ENCODE peak calls at places on chromosomes 5 and 9, in five cellular contexts. N is IMR-90, C is A549, Q is GM12891, M is ovary. K is an unnamed sample.

GRCh38 chr5:171920765-171921391 is 85.6 kb downstream of the FBXW11 start:
- DNase-seq in N (no peak), C (no peak), Q (no peak), M (no peak), K (no peak)

GRCh38 chr9:116953271-116953670 is 266.2 kb downstream of the TRIM32 start:
- DNase-seq in N (no peak), C (no peak), Q (no peak), M (no peak), K (no peak)

GRCh38 chr5:102554728-102555127 is 55.9 kb upstream of the SLCO6A1 start:
- DNase-seq in N (no peak), C (no peak), Q (no peak), M (no peak), K (no peak)

GRCh38 chr5:104187656-104188055 is 625.1 kb upstream of the NUDT12 start:
- DNase-seq in N (no peak), C (no peak), Q (no peak), M (no peak), K (no peak)

GRCh38 chr5:74464512-74465209 is 175.9 kb downstream of the ENC1 start:
- DNase-seq in N (peak; percentile 2), C (no peak), Q (no peak), M (no peak), K (no peak)

GRCh38 chr9:95078934-95079333 is 238.6 kb downstream of the FANCC start:
- DNase-seq in N (no peak), C (no peak), Q (no peak), M (no peak), K (no peak)

GRCh38 chr5:110790673-110791072 is 51.9 kb downstream of the SLC25A46 start:
- DNase-seq in N (peak; percentile 82), C (peak; percentile 11), Q (no peak), M (no peak), K (no peak)

GRCh38 chr5:61329729-61330128 is 2.3 kb upstream of the ZSWIM6 start:
- DNase-seq in N (peak; percentile 67), C (no peak), Q (no peak), M (no peak), K (peak; percentile 24)

GRCh38 chr5:141330299-141331080 is at the start of gene PCDHGA1:
- DNase-seq in N (peak; percentile 75), C (peak; percentile 74), Q (no peak), M (no peak), K (no peak)

GRCh38 chr5:1243487-1244152 is 18.4 kb downstream of the SLC6A18 start:
- DNase-seq in N (no peak), C (no peak), Q (no peak), M (no peak), K (no peak)

GRCh38 chr9:13971910-13972655 is 341.9 kb downstream of the NFIB start:
- DNase-seq in N (no peak), C (no peak), Q (no peak), M (no peak), K (no peak)

GRCh38 chr9:105132576-105132975 is 111.9 kb upstream of the SLC44A1 start:
- DNase-seq in N (peak; percentile 95), C (peak; percentile 72), Q (no peak), M (no peak), K (no peak)

GRCh38 chr9:131755541-131756198 is 15.8 kb upstream of the RAPGEF1 start:
- DNase-seq in N (peak; percentile 73), C (peak; percentile 81), Q (no peak), M (peak; percentile 34), K (peak; percentile 82)

GRCh38 chr9:97327562-97327961 is 20.1 kb downstream of the CCDC180 start:
- DNase-seq in N (no peak), C (no peak), Q (no peak), M (no peak), K (no peak)

GRCh38 chr5:153352685-153353219 is 137.7 kb upstream of the GRIA1 start:
- DNase-seq in N (no peak), C (no peak), Q (no peak), M (no peak), K (no peak)

GRCh38 chr9:94259077-94259847 is at the start of gene ZNF169:
- DNase-seq in N (peak; percentile 82), C (peak; percentile 87), Q (peak; percentile 95), M (peak; percentile 84), K (peak; percentile 89)

GRCh38 chr9:77562021-77562748 is 85.9 kb downstream of the GNA14 start:
- DNase-seq in N (no peak), C (no peak), Q (no peak), M (no peak), K (no peak)

GRCh38 chr5:27191786-27192505 is 153.6 kb upstream of the CDH9 start:
- DNase-seq in N (peak; percentile 10), C (no peak), Q (no peak), M (no peak), K (no peak)

GRCh38 chr9:26888271-26888670 is 4.3 kb downstream of the CAAP1 start:
- DNase-seq in N (peak; percentile 4), C (no peak), Q (no peak), M (no peak), K (no peak)

GRCh38 chr5:763998-764781 is 20.3 kb downstream of the ZDHHC11B start:
- DNase-seq in N (no peak), C (no peak), Q (no peak), M (no peak), K (no peak)

GRCh38 chr9:34684145-34684544 is 6.9 kb downstream of the CCL19 start:
- DNase-seq in N (no peak), C (no peak), Q (no peak), M (no peak), K (no peak)

GRCh38 chr9:93107151-93107824 is 11.3 kb downstream of the CARD19 start:
- DNase-seq in N (no peak), C (no peak), Q (no peak), M (peak; percentile 3), K (no peak)

GRCh38 chr9:98536542-98537173 is 172.1 kb downstream of the GABBR2 start:
- DNase-seq in N (no peak), C (peak; percentile 29), Q (peak; percentile 39), M (no peak), K (peak; percentile 69)

GRCh38 chr9:83379045-83379444 is 159.2 kb downstream of the FRMD3 start:
- DNase-seq in N (no peak), C (no peak), Q (no peak), M (no peak), K (no peak)

GRCh38 chr5:956941-957729 is 51.5 kb upstream of the NKD2 start:
- DNase-seq in N (peak; percentile 90), C (peak; percentile 66), Q (no peak), M (no peak), K (no peak)

GRCh38 chr5:163509288-163510040 is 4.0 kb downstream of the MAT2B start:
- DNase-seq in N (peak; percentile 71), C (peak; percentile 55), Q (no peak), M (no peak), K (no peak)

GRCh38 chr5:135729582-135729879 is 104.9 kb upstream of the SLC25A48 start:
- DNase-seq in N (no peak), C (no peak), Q (no peak), M (no peak), K (no peak)

GRCh38 chr9:122948313-122948712 is 7.5 kb downstream of the RABGAP1 start:
- DNase-seq in N (no peak), C (no peak), Q (no peak), M (no peak), K (no peak)

GRCh38 chr9:114551750-114552685 is 35.6 kb upstream of the ATP6V1G1 start:
- DNase-seq in N (peak; percentile 98), C (peak; percentile 89), Q (no peak), M (peak; percentile 88), K (peak; percentile 40)

GRCh38 chr5:54739371-54739770 is 221.8 kb downstream of the SNX18 start:
- DNase-seq in N (no peak), C (no peak), Q (no peak), M (no peak), K (no peak)

GRCh38 chr9:2255128-2255527 is 240.0 kb downstream of the SMARCA2 start:
- DNase-seq in N (no peak), C (no peak), Q (no peak), M (no peak), K (no peak)

GRCh38 chr5:96427823-96428222 is 5.2 kb downstream of the PCSK1 start:
- DNase-seq in N (peak; percentile 15), C (no peak), Q (no peak), M (no peak), K (no peak)

GRCh38 chr9:37033753-37034319 is at the start of gene PAX5:
- DNase-seq in N (no peak), C (no peak), Q (no peak), M (no peak), K (no peak)

GRCh38 chr9:74847478-74848149 is 40.1 kb downstream of the TRPM6 start:
- DNase-seq in N (no peak), C (no peak), Q (no peak), M (no peak), K (no peak)

GRCh38 chr5:116045821-116046220 is 13.5 kb downstream of the ARL14EPL start:
- DNase-seq in N (no peak), C (no peak), Q (no peak), M (no peak), K (no peak)

GRCh38 chr9:112555844-112556482 is 69.3 kb downstream of the KIAA1958 start:
- DNase-seq in N (no peak), C (no peak), Q (peak; percentile 21), M (no peak), K (no peak)

GRCh38 chr5:38529955-38530644 is 26.3 kb downstream of the LIFR start:
- DNase-seq in N (no peak), C (no peak), Q (no peak), M (no peak), K (no peak)

GRCh38 chr5:175867587-175868347 is 3.6 kb upstream of the CPLX2 start:
- DNase-seq in N (no peak), C (peak; percentile 96), Q (no peak), M (no peak), K (peak; percentile 19)
- TF ChIP-seq POLR2A in N (no peak), C (no peak), Q (no peak), M (no peak), K (no peak)

GRCh38 chr5:131382407-131383395 is 118.8 kb downstream of the CDC42SE2 start:
- DNase-seq in N (peak; percentile 58), C (peak; percentile 85), Q (no peak), M (no peak), K (peak; percentile 92)
- TF ChIP-seq POLR2A in N (no peak), C (no peak), Q (no peak), M (no peak), K (peak; percentile 30)

GRCh38 chr5:69234457-69235268 is at the start of gene CDK7:
- DNase-seq in N (peak; percentile 91), C (peak; percentile 91), Q (peak; percentile 86), M (peak; percentile 90), K (peak; percentile 95)
- TF ChIP-seq POLR2A in N (peak; percentile 77), C (peak; percentile 72), Q (peak; percentile 86), M (no peak), K (peak; percentile 86)

GRCh38 chr5:177299711-177300110 is 3.8 kb downstream of the RAB24 start:
- DNase-seq in N (no peak), C (no peak), Q (no peak), M (no peak), K (no peak)
- TF ChIP-seq POLR2A in N (no peak), C (no peak), Q (no peak), M (no peak), K (no peak)

DNA sequence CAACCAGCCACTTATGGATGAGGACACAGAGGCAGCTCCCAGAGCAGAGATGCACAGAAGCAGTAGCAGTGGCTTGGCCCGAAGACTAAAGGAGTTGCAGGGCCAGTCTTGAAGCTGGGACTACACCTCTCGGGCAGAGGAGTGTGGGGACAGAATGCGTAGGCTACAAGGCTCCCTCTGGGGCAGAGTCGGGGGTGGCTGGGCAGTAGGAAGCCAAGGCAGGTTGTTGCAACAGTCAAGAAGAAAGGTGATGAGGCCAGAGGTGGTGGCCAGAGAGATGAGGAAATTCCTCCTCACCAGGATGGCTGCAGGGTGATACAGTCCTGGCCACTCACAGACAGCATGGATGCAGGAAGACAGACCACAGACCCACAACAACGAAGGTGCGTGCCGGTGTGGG is 4.9 kb upstream of the N4BP3 start:
- DNase-seq in N (no peak), C (no peak), Q (no peak), M (no peak), K (no peak)
- TF ChIP-seq POLR2A in N (no peak), C (no peak), Q (no peak), M (no peak), K (no peak)